ENCODE peak calls at places on chromosomes 4 and X, in seven cellular contexts. F is lung, S is EL, G is AG10803, M is HFFc6, U is hippocampal formation, J is smooth muscle cell of the brain vasculature. E is an unnamed sample.

GRCh38 chrX:118975831-118976598 is 1.6 kb downstream of the LONRF3 start:
- DNase-seq in F (peak), S (peak), G (peak), M (no peak), U (no peak), J (no peak), E (no peak)

GRCh38 chr4:41256740-41257256 is at the start of gene UCHL1:
- DNase-seq in F (no peak), S (peak), G (peak), M (peak), U (peak), J (peak), E (peak)

GRCh38 chr4:99946346-99947189 is at the start of gene DNAJB14:
- DNase-seq in F (peak), S (peak), G (peak), M (peak), U (peak), J (no peak), E (no peak)

GRCh38 chrX:153380691-153381090 is 20.5 kb downstream of the PNMA6E start:
- DNase-seq in F (no peak), S (no peak), G (no peak), M (no peak), U (no peak), J (no peak), E (no peak)

GRCh38 chrX:112865464-112866025 is 24.9 kb upstream of the AMOT start:
- DNase-seq in F (no peak), S (no peak), G (no peak), M (no peak), U (no peak), J (no peak), E (no peak)

GRCh38 chr4:140250989-140251552 is 97.1 kb upstream of the MAML3 start:
- DNase-seq in F (no peak), S (no peak), G (peak), M (no peak), U (no peak), J (no peak), E (no peak)

GRCh38 chr4:26860922-26861433 is 337 bp downstream of the STIM2 start:
- DNase-seq in F (peak), S (peak), G (peak), M (peak), U (peak), J (no peak), E (no peak)

GRCh38 chr4:139488442-139488841 is 34.5 kb downstream of the RAB33B start:
- DNase-seq in F (no peak), S (no peak), G (no peak), M (no peak), U (no peak), J (no peak), E (no peak)

GRCh38 chr4:118884716-118885115 is 3.9 kb upstream of the SYNPO2 start:
- DNase-seq in F (no peak), S (no peak), G (no peak), M (no peak), U (no peak), J (no peak), E (no peak)

GRCh38 chr4:75513529-75514130 is 573 bp downstream of the RCHY1 start:
- DNase-seq in F (no peak), S (peak), G (no peak), M (no peak), U (no peak), J (no peak), E (no peak)

GRCh38 chr4:77146426-77147399 is 10.3 kb upstream of the CCNG2 start:
- DNase-seq in F (no peak), S (peak), G (no peak), M (peak), U (no peak), J (no peak), E (no peak)

GRCh38 chr4:106529348-106530033 is 160.9 kb upstream of the GIMD1 start:
- DNase-seq in F (no peak), S (peak), G (peak), M (peak), U (no peak), J (no peak), E (no peak)

GRCh38 chr4:29734343-29734742 is 985.8 kb upstream of the PCDH7 start:
- DNase-seq in F (no peak), S (no peak), G (no peak), M (no peak), U (no peak), J (no peak), E (no peak)

GRCh38 chr4:182448281-182449151 is 205.3 kb downstream of the TENM3 start:
- DNase-seq in F (peak), S (peak), G (peak), M (peak), U (peak), J (peak), E (peak)

GRCh38 chr4:124334119-124334518 is 378.4 kb downstream of the ANKRD50 start:
- DNase-seq in F (peak), S (peak), G (peak), M (peak), U (no peak), J (peak), E (peak)

GRCh38 chr4:76238236-76238635 is 13.3 kb upstream of the FAM47E start:
- DNase-seq in F (no peak), S (no peak), G (no peak), M (no peak), U (no peak), J (no peak), E (no peak)

GRCh38 chr4:112968456-112969159 is 80.8 kb upstream of the ANK2 start:
- DNase-seq in F (no peak), S (peak), G (peak), M (peak), U (no peak), J (no peak), E (no peak)

GRCh38 chr4:55036405-55036804 is 89.0 kb downstream of the KDR start:
- DNase-seq in F (no peak), S (no peak), G (no peak), M (no peak), U (no peak), J (no peak), E (no peak)

GRCh38 chr4:165541773-165542459 is 163.1 kb downstream of the CPE start:
- DNase-seq in F (no peak), S (no peak), G (no peak), M (no peak), U (no peak), J (no peak), E (no peak)

GRCh38 chrX:79721234-79721633 is 293.3 kb upstream of the TBX22 start:
- DNase-seq in F (no peak), S (no peak), G (no peak), M (no peak), U (no peak), J (no peak), E (no peak)

GRCh38 chr4:72987741-72988729 is 81.5 kb downstream of the COX18 start:
- DNase-seq in F (no peak), S (peak), G (peak), M (peak), U (no peak), J (no peak), E (no peak)

GRCh38 chr4:1910643-1911042 is 39.5 kb downstream of the NSD2 start:
- DNase-seq in F (no peak), S (peak), G (peak), M (peak), U (peak), J (peak), E (no peak)

E was measured in HFF-Myc.